ENCODE peak calls at places on chromosome 3, in eight cellular contexts. One of them, this sample, is unnamed.

GRCh38 chr3:78497692-78498091 is 1270.1 kb downstream of the ROBO1 start:
- DNase-seq in HEK293T: no peak
- DNase-seq in stimulated activated CD4-positive, alpha-beta T cell treated with anti-CD3 and anti-CD28 coated beads, TNF-alpha, amount 100 ng/mL, for 24 hours: no peak
- DNase-seq in LoVo: no peak
- DNase-seq in psoas muscle: no peak
- DNase-seq in naive thymus-derived CD8-positive, alpha-beta T cell: no peak
- DNase-seq in tibial nerve: no peak
- DNase-seq in substantia nigra: no peak
- DNase-seq in this sample: no peak

GRCh38 chr3:168154101-168154500 is 58.4 kb upstream of the GOLIM4 start:
- DNase-seq in HEK293T: no peak
- DNase-seq in stimulated activated CD4-positive, alpha-beta T cell treated with anti-CD3 and anti-CD28 coated beads, TNF-alpha, amount 100 ng/mL, for 24 hours: no peak
- DNase-seq in LoVo: no peak
- DNase-seq in psoas muscle: no peak
- DNase-seq in naive thymus-derived CD8-positive, alpha-beta T cell: no peak
- DNase-seq in tibial nerve: no peak
- DNase-seq in substantia nigra: no peak
- DNase-seq in this sample: no peak

GRCh38 chr3:169354774-169355501 is 308.6 kb downstream of the MECOM start:
- DNase-seq in HEK293T: no peak
- DNase-seq in stimulated activated CD4-positive, alpha-beta T cell treated with anti-CD3 and anti-CD28 coated beads, TNF-alpha, amount 100 ng/mL, for 24 hours: no peak
- DNase-seq in LoVo: no peak
- DNase-seq in psoas muscle: no peak
- DNase-seq in naive thymus-derived CD8-positive, alpha-beta T cell: no peak
- DNase-seq in tibial nerve: no peak
- DNase-seq in substantia nigra: no peak
- DNase-seq in this sample: no peak

GRCh38 chr3:2535206-2535605 is 436.5 kb downstream of the CNTN4 start:
- DNase-seq in HEK293T: no peak
- DNase-seq in stimulated activated CD4-positive, alpha-beta T cell treated with anti-CD3 and anti-CD28 coated beads, TNF-alpha, amount 100 ng/mL, for 24 hours: no peak
- DNase-seq in LoVo: no peak
- DNase-seq in psoas muscle: no peak
- DNase-seq in naive thymus-derived CD8-positive, alpha-beta T cell: no peak
- DNase-seq in tibial nerve: no peak
- DNase-seq in substantia nigra: no peak
- DNase-seq in this sample: no peak

GRCh38 chr3:187734841-187735240 is 10.4 kb downstream of the BCL6 start:
- DNase-seq in HEK293T: no peak
- DNase-seq in stimulated activated CD4-positive, alpha-beta T cell treated with anti-CD3 and anti-CD28 coated beads, TNF-alpha, amount 100 ng/mL, for 24 hours: no peak
- DNase-seq in LoVo: no peak
- DNase-seq in psoas muscle: no peak
- DNase-seq in naive thymus-derived CD8-positive, alpha-beta T cell: no peak
- DNase-seq in tibial nerve: no peak
- DNase-seq in substantia nigra: no peak
- DNase-seq in this sample: no peak

GRCh38 chr3:197835509-197835908 is 44.5 kb downstream of the LRCH3 start:
- DNase-seq in HEK293T: no peak
- DNase-seq in stimulated activated CD4-positive, alpha-beta T cell treated with anti-CD3 and anti-CD28 coated beads, TNF-alpha, amount 100 ng/mL, for 24 hours: no peak
- DNase-seq in LoVo: no peak
- DNase-seq in psoas muscle: no peak
- DNase-seq in naive thymus-derived CD8-positive, alpha-beta T cell: no peak
- DNase-seq in tibial nerve: no peak
- DNase-seq in substantia nigra: no peak
- DNase-seq in this sample: no peak

GRCh38 chr3:128266453-128266852 is 113.2 kb downstream of the EEFSEC start:
- DNase-seq in HEK293T: no peak
- DNase-seq in stimulated activated CD4-positive, alpha-beta T cell treated with anti-CD3 and anti-CD28 coated beads, TNF-alpha, amount 100 ng/mL, for 24 hours: no peak
- DNase-seq in LoVo: no peak
- DNase-seq in psoas muscle: no peak
- DNase-seq in naive thymus-derived CD8-positive, alpha-beta T cell: no peak
- DNase-seq in tibial nerve: no peak
- DNase-seq in substantia nigra: no peak
- DNase-seq in this sample: no peak

GRCh38 chr3:123640311-123641083 is 55.6 kb upstream of the HACD2 start:
- DNase-seq in HEK293T: no peak
- DNase-seq in stimulated activated CD4-positive, alpha-beta T cell treated with anti-CD3 and anti-CD28 coated beads, TNF-alpha, amount 100 ng/mL, for 24 hours: no peak
- DNase-seq in LoVo: no peak
- DNase-seq in psoas muscle: no peak
- DNase-seq in naive thymus-derived CD8-positive, alpha-beta T cell: no peak
- DNase-seq in tibial nerve: no peak
- DNase-seq in substantia nigra: no peak
- DNase-seq in this sample: no peak

GRCh38 chr3:119937229-119937628 is 155.3 kb downstream of the NR1I2 start:
- DNase-seq in HEK293T: no peak
- DNase-seq in stimulated activated CD4-positive, alpha-beta T cell treated with anti-CD3 and anti-CD28 coated beads, TNF-alpha, amount 100 ng/mL, for 24 hours: peak
- DNase-seq in LoVo: no peak
- DNase-seq in psoas muscle: no peak
- DNase-seq in naive thymus-derived CD8-positive, alpha-beta T cell: peak
- DNase-seq in tibial nerve: no peak
- DNase-seq in substantia nigra: no peak
- DNase-seq in this sample: no peak

GRCh38 chr3:172591876-172592771 is 68.9 kb upstream of the TNFSF10 start:
- DNase-seq in HEK293T: no peak
- DNase-seq in stimulated activated CD4-positive, alpha-beta T cell treated with anti-CD3 and anti-CD28 coated beads, TNF-alpha, amount 100 ng/mL, for 24 hours: peak
- DNase-seq in LoVo: no peak
- DNase-seq in psoas muscle: no peak
- DNase-seq in naive thymus-derived CD8-positive, alpha-beta T cell: peak
- DNase-seq in tibial nerve: no peak
- DNase-seq in substantia nigra: no peak
- DNase-seq in this sample: no peak

GRCh38 chr3:23923786-23924185 is 6.9 kb downstream of the RPL15 start:
- DNase-seq in HEK293T: no peak
- DNase-seq in stimulated activated CD4-positive, alpha-beta T cell treated with anti-CD3 and anti-CD28 coated beads, TNF-alpha, amount 100 ng/mL, for 24 hours: no peak
- DNase-seq in LoVo: no peak
- DNase-seq in psoas muscle: no peak
- DNase-seq in naive thymus-derived CD8-positive, alpha-beta T cell: no peak
- DNase-seq in tibial nerve: no peak
- DNase-seq in substantia nigra: no peak
- DNase-seq in this sample: no peak

GRCh38 chr3:129890125-129890524 is 3.4 kb downstream of the TMCC1 start:
- DNase-seq in HEK293T: no peak
- DNase-seq in stimulated activated CD4-positive, alpha-beta T cell treated with anti-CD3 and anti-CD28 coated beads, TNF-alpha, amount 100 ng/mL, for 24 hours: no peak
- DNase-seq in LoVo: no peak
- DNase-seq in psoas muscle: no peak
- DNase-seq in naive thymus-derived CD8-positive, alpha-beta T cell: no peak
- DNase-seq in tibial nerve: peak
- DNase-seq in substantia nigra: no peak
- DNase-seq in this sample: no peak

GRCh38 chr3:119891944-119892721 is 110.2 kb downstream of the NR1I2 start:
- DNase-seq in HEK293T: peak
- DNase-seq in stimulated activated CD4-positive, alpha-beta T cell treated with anti-CD3 and anti-CD28 coated beads, TNF-alpha, amount 100 ng/mL, for 24 hours: peak
- DNase-seq in LoVo: peak
- DNase-seq in psoas muscle: no peak
- DNase-seq in naive thymus-derived CD8-positive, alpha-beta T cell: peak
- DNase-seq in tibial nerve: peak
- DNase-seq in substantia nigra: peak
- DNase-seq in this sample: no peak

GRCh38 chr3:129577925-129578742 is 28.3 kb downstream of the PLXND1 start:
- DNase-seq in HEK293T: no peak
- DNase-seq in stimulated activated CD4-positive, alpha-beta T cell treated with anti-CD3 and anti-CD28 coated beads, TNF-alpha, amount 100 ng/mL, for 24 hours: no peak
- DNase-seq in LoVo: no peak
- DNase-seq in psoas muscle: peak
- DNase-seq in naive thymus-derived CD8-positive, alpha-beta T cell: peak
- DNase-seq in tibial nerve: no peak
- DNase-seq in substantia nigra: peak
- DNase-seq in this sample: no peak

GRCh38 chr3:10169000-10169496 is 4.3 kb downstream of the IRAK2 start:
- DNase-seq in HEK293T: no peak
- DNase-seq in stimulated activated CD4-positive, alpha-beta T cell treated with anti-CD3 and anti-CD28 coated beads, TNF-alpha, amount 100 ng/mL, for 24 hours: no peak
- DNase-seq in LoVo: peak
- DNase-seq in psoas muscle: no peak
- DNase-seq in naive thymus-derived CD8-positive, alpha-beta T cell: no peak
- DNase-seq in tibial nerve: no peak
- DNase-seq in substantia nigra: no peak
- DNase-seq in this sample: no peak

GRCh38 chr3:197878427-197878826 is 71.6 kb upstream of the RPL35A start:
- DNase-seq in HEK293T: no peak
- DNase-seq in stimulated activated CD4-positive, alpha-beta T cell treated with anti-CD3 and anti-CD28 coated beads, TNF-alpha, amount 100 ng/mL, for 24 hours: peak
- DNase-seq in LoVo: no peak
- DNase-seq in psoas muscle: no peak
- DNase-seq in naive thymus-derived CD8-positive, alpha-beta T cell: no peak
- DNase-seq in tibial nerve: no peak
- DNase-seq in substantia nigra: no peak
- DNase-seq in this sample: no peak

GRCh38 chr3:120892921-120893320 is 15.1 kb upstream of the STXBP5L start:
- DNase-seq in HEK293T: no peak
- DNase-seq in stimulated activated CD4-positive, alpha-beta T cell treated with anti-CD3 and anti-CD28 coated beads, TNF-alpha, amount 100 ng/mL, for 24 hours: no peak
- DNase-seq in LoVo: no peak
- DNase-seq in psoas muscle: no peak
- DNase-seq in naive thymus-derived CD8-positive, alpha-beta T cell: no peak
- DNase-seq in tibial nerve: no peak
- DNase-seq in substantia nigra: no peak
- DNase-seq in this sample: no peak

GRCh38 chr3:46692566-46692983 is 904 bp downstream of the ALS2CL start:
- DNase-seq in HEK293T: no peak
- DNase-seq in stimulated activated CD4-positive, alpha-beta T cell treated with anti-CD3 and anti-CD28 coated beads, TNF-alpha, amount 100 ng/mL, for 24 hours: no peak
- DNase-seq in LoVo: peak
- DNase-seq in psoas muscle: no peak
- DNase-seq in naive thymus-derived CD8-positive, alpha-beta T cell: no peak
- DNase-seq in tibial nerve: no peak
- DNase-seq in substantia nigra: no peak
- DNase-seq in this sample: no peak

GRCh38 chr3:189167027-189167766 is 4.6 kb upstream of the TPRG1 start:
- DNase-seq in HEK293T: no peak
- DNase-seq in stimulated activated CD4-positive, alpha-beta T cell treated with anti-CD3 and anti-CD28 coated beads, TNF-alpha, amount 100 ng/mL, for 24 hours: no peak
- DNase-seq in LoVo: peak
- DNase-seq in psoas muscle: no peak
- DNase-seq in naive thymus-derived CD8-positive, alpha-beta T cell: no peak
- DNase-seq in tibial nerve: no peak
- DNase-seq in substantia nigra: no peak
- DNase-seq in this sample: no peak

GRCh38 chr3:57164217-57164605 is 942 bp downstream of the IL17RD start:
- DNase-seq in HEK293T: no peak
- DNase-seq in stimulated activated CD4-positive, alpha-beta T cell treated with anti-CD3 and anti-CD28 coated beads, TNF-alpha, amount 100 ng/mL, for 24 hours: no peak
- DNase-seq in LoVo: no peak
- DNase-seq in psoas muscle: peak
- DNase-seq in naive thymus-derived CD8-positive, alpha-beta T cell: no peak
- DNase-seq in tibial nerve: peak
- DNase-seq in substantia nigra: no peak
- DNase-seq in this sample: peak

GRCh38 chr3:58234516-58234931 is 3.1 kb upstream of the ABHD6 start:
- DNase-seq in HEK293T: no peak
- DNase-seq in stimulated activated CD4-positive, alpha-beta T cell treated with anti-CD3 and anti-CD28 coated beads, TNF-alpha, amount 100 ng/mL, for 24 hours: no peak
- DNase-seq in LoVo: no peak
- DNase-seq in psoas muscle: no peak
- DNase-seq in naive thymus-derived CD8-positive, alpha-beta T cell: no peak
- DNase-seq in tibial nerve: no peak
- DNase-seq in substantia nigra: no peak
- DNase-seq in this sample: no peak

GRCh38 chr3:196988241-196989029 is 19.8 kb upstream of the PIGZ start:
- DNase-seq in HEK293T: no peak
- DNase-seq in stimulated activated CD4-positive, alpha-beta T cell treated with anti-CD3 and anti-CD28 coated beads, TNF-alpha, amount 100 ng/mL, for 24 hours: no peak
- DNase-seq in LoVo: no peak
- DNase-seq in psoas muscle: no peak
- DNase-seq in naive thymus-derived CD8-positive, alpha-beta T cell: no peak
- DNase-seq in tibial nerve: no peak
- DNase-seq in substantia nigra: no peak
- DNase-seq in this sample: no peak

GRCh38 chr3:72997421-72997961 is 880 bp downstream of the PPP4R2 start:
- DNase-seq in HEK293T: peak
- DNase-seq in stimulated activated CD4-positive, alpha-beta T cell treated with anti-CD3 and anti-CD28 coated beads, TNF-alpha, amount 100 ng/mL, for 24 hours: peak
- DNase-seq in LoVo: peak
- DNase-seq in psoas muscle: no peak
- DNase-seq in naive thymus-derived CD8-positive, alpha-beta T cell: peak
- DNase-seq in tibial nerve: peak
- DNase-seq in substantia nigra: peak
- DNase-seq in this sample: peak

GRCh38 chr3:27677554-27677953 is 44.6 kb downstream of the EOMES start:
- DNase-seq in HEK293T: no peak
- DNase-seq in stimulated activated CD4-positive, alpha-beta T cell treated with anti-CD3 and anti-CD28 coated beads, TNF-alpha, amount 100 ng/mL, for 24 hours: no peak
- DNase-seq in LoVo: peak
- DNase-seq in psoas muscle: no peak
- DNase-seq in naive thymus-derived CD8-positive, alpha-beta T cell: no peak
- DNase-seq in tibial nerve: peak
- DNase-seq in substantia nigra: no peak
- DNase-seq in this sample: no peak

GRCh38 chr3:37862712-37863551 is 1.3 kb downstream of the CTDSPL start:
- DNase-seq in HEK293T: no peak
- DNase-seq in stimulated activated CD4-positive, alpha-beta T cell treated with anti-CD3 and anti-CD28 coated beads, TNF-alpha, amount 100 ng/mL, for 24 hours: no peak
- DNase-seq in LoVo: no peak
- DNase-seq in psoas muscle: peak
- DNase-seq in naive thymus-derived CD8-positive, alpha-beta T cell: no peak
- DNase-seq in tibial nerve: peak
- DNase-seq in substantia nigra: peak
- DNase-seq in this sample: no peak

GRCh38 chr3:122941233-122942206 is 86.0 kb downstream of the SEMA5B start:
- DNase-seq in HEK293T: no peak
- DNase-seq in stimulated activated CD4-positive, alpha-beta T cell treated with anti-CD3 and anti-CD28 coated beads, TNF-alpha, amount 100 ng/mL, for 24 hours: no peak
- DNase-seq in LoVo: peak
- DNase-seq in psoas muscle: no peak
- DNase-seq in naive thymus-derived CD8-positive, alpha-beta T cell: no peak
- DNase-seq in tibial nerve: no peak
- DNase-seq in substantia nigra: no peak
- DNase-seq in this sample: no peak

GRCh38 chr3:141552440-141552991 is 65.7 kb downstream of the RASA2 start:
- DNase-seq in HEK293T: no peak
- DNase-seq in stimulated activated CD4-positive, alpha-beta T cell treated with anti-CD3 and anti-CD28 coated beads, TNF-alpha, amount 100 ng/mL, for 24 hours: no peak
- DNase-seq in LoVo: no peak
- DNase-seq in psoas muscle: no peak
- DNase-seq in naive thymus-derived CD8-positive, alpha-beta T cell: no peak
- DNase-seq in tibial nerve: no peak
- DNase-seq in substantia nigra: no peak
- DNase-seq in this sample: no peak

GRCh38 chr3:133377396-133377795 is 22.5 kb upstream of the BFSP2 start:
- DNase-seq in HEK293T: peak
- DNase-seq in stimulated activated CD4-positive, alpha-beta T cell treated with anti-CD3 and anti-CD28 coated beads, TNF-alpha, amount 100 ng/mL, for 24 hours: no peak
- DNase-seq in LoVo: no peak
- DNase-seq in psoas muscle: no peak
- DNase-seq in naive thymus-derived CD8-positive, alpha-beta T cell: no peak
- DNase-seq in tibial nerve: peak
- DNase-seq in substantia nigra: peak
- DNase-seq in this sample: no peak

GRCh38 chr3:128276577-128277183 is 123.4 kb downstream of the EEFSEC start:
- DNase-seq in HEK293T: no peak
- DNase-seq in stimulated activated CD4-positive, alpha-beta T cell treated with anti-CD3 and anti-CD28 coated beads, TNF-alpha, amount 100 ng/mL, for 24 hours: no peak
- DNase-seq in LoVo: no peak
- DNase-seq in psoas muscle: no peak
- DNase-seq in naive thymus-derived CD8-positive, alpha-beta T cell: no peak
- DNase-seq in tibial nerve: no peak
- DNase-seq in substantia nigra: no peak
- DNase-seq in this sample: no peak

GRCh38 chr3:149575213-149575961 is 82.4 kb downstream of the WWTR1 start:
- DNase-seq in HEK293T: no peak
- DNase-seq in stimulated activated CD4-positive, alpha-beta T cell treated with anti-CD3 and anti-CD28 coated beads, TNF-alpha, amount 100 ng/mL, for 24 hours: no peak
- DNase-seq in LoVo: no peak
- DNase-seq in psoas muscle: peak
- DNase-seq in naive thymus-derived CD8-positive, alpha-beta T cell: no peak
- DNase-seq in tibial nerve: no peak
- DNase-seq in substantia nigra: no peak
- DNase-seq in this sample: no peak

GRCh38 chr3:40780801-40781406 is 256.1 kb downstream of the ZNF621 start:
- DNase-seq in HEK293T: no peak
- DNase-seq in stimulated activated CD4-positive, alpha-beta T cell treated with anti-CD3 and anti-CD28 coated beads, TNF-alpha, amount 100 ng/mL, for 24 hours: no peak
- DNase-seq in LoVo: no peak
- DNase-seq in psoas muscle: peak
- DNase-seq in naive thymus-derived CD8-positive, alpha-beta T cell: no peak
- DNase-seq in tibial nerve: peak
- DNase-seq in substantia nigra: peak
- DNase-seq in this sample: peak

GRCh38 chr3:10223676-10224639 is 24.3 kb upstream of the TATDN2 start:
- DNase-seq in HEK293T: no peak
- DNase-seq in stimulated activated CD4-positive, alpha-beta T cell treated with anti-CD3 and anti-CD28 coated beads, TNF-alpha, amount 100 ng/mL, for 24 hours: no peak
- DNase-seq in LoVo: no peak
- DNase-seq in psoas muscle: no peak
- DNase-seq in naive thymus-derived CD8-positive, alpha-beta T cell: peak
- DNase-seq in tibial nerve: no peak
- DNase-seq in substantia nigra: no peak
- DNase-seq in this sample: no peak

GRCh38 chr3:94875149-94875548 is 812.3 kb downstream of the NSUN3 start:
- DNase-seq in HEK293T: no peak
- DNase-seq in stimulated activated CD4-positive, alpha-beta T cell treated with anti-CD3 and anti-CD28 coated beads, TNF-alpha, amount 100 ng/mL, for 24 hours: no peak
- DNase-seq in LoVo: no peak
- DNase-seq in psoas muscle: no peak
- DNase-seq in naive thymus-derived CD8-positive, alpha-beta T cell: no peak
- DNase-seq in tibial nerve: no peak
- DNase-seq in substantia nigra: no peak
- DNase-seq in this sample: no peak

GRCh38 chr3:194561306-194561974 is 71.8 kb downstream of the TMEM44 start:
- DNase-seq in HEK293T: no peak
- DNase-seq in stimulated activated CD4-positive, alpha-beta T cell treated with anti-CD3 and anti-CD28 coated beads, TNF-alpha, amount 100 ng/mL, for 24 hours: no peak
- DNase-seq in LoVo: no peak
- DNase-seq in psoas muscle: no peak
- DNase-seq in naive thymus-derived CD8-positive, alpha-beta T cell: no peak
- DNase-seq in tibial nerve: no peak
- DNase-seq in substantia nigra: no peak
- DNase-seq in this sample: no peak